ENCODE peak calls at places on chromosomes 13 and 19, in four cellular contexts. One of them, this sample, is unnamed.
A peak's percentile ranks its signal among the peaks of the same experiment; 100 is the strongest.

GRCh38 chr19:45153339-45154063 is 7.3 kb downstream of the NKPD1 start:
- DNase-seq in A549: no peak
- DNase-seq in transverse colon: peak; percentile 36
- DNase-seq in ovary: peak; percentile 78
- DNase-seq in this sample: no peak

GRCh38 chr13:21901772-21902708 is 231.2 kb downstream of the FGF9 start:
- DNase-seq in transverse colon: no peak
- DNase-seq in ovary: no peak
- DNase-seq in A549: no peak
- DNase-seq in this sample: no peak

GRCh38 chr13:87168390-87168789 is 502.8 kb upstream of the SLITRK5 start:
- DNase-seq in A549: no peak
- DNase-seq in ovary: no peak
- DNase-seq in transverse colon: no peak
- DNase-seq in this sample: no peak

GRCh38 chr19:18392417-18392816 is 5.0 kb downstream of the LRRC25 start:
- DNase-seq in transverse colon: peak; percentile 59
- DNase-seq in A549: no peak
- DNase-seq in ovary: peak; percentile 72
- DNase-seq in this sample: no peak

GRCh38 chr13:44837250-44837649 is 152.0 kb downstream of the NUFIP1 start:
- DNase-seq in transverse colon: no peak
- DNase-seq in ovary: no peak
- DNase-seq in A549: no peak
- DNase-seq in this sample: no peak

GRCh38 chr13:46124967-46125933 is 20.4 kb upstream of the CPB2 start:
- DNase-seq in A549: no peak
- DNase-seq in ovary: no peak
- DNase-seq in transverse colon: no peak
- DNase-seq in this sample: no peak

GRCh38 chr19:18713550-18714117 is 30.2 kb downstream of the CRTC1 start:
- DNase-seq in ovary: no peak
- DNase-seq in A549: no peak
- DNase-seq in transverse colon: no peak
- DNase-seq in this sample: no peak

GRCh38 chr13:80341771-80342271 is 895 bp upstream of the SPRY2 start:
- DNase-seq in transverse colon: peak; percentile 54
- DNase-seq in A549: no peak
- DNase-seq in ovary: peak; percentile 57
- DNase-seq in this sample: no peak

GRCh38 chr19:8445488-8446001 is 770 bp downstream of the HNRNPM start:
- DNase-seq in transverse colon: peak; percentile 61
- DNase-seq in A549: no peak
- DNase-seq in ovary: peak; percentile 76
- DNase-seq in this sample: no peak

GRCh38 chr19:3771906-3772450 is at the start of gene RAX2:
- DNase-seq in transverse colon: no peak
- DNase-seq in A549: no peak
- DNase-seq in ovary: no peak
- DNase-seq in this sample: no peak

GRCh38 chr19:933553-933882 is 7.7 kb downstream of the ARID3A start:
- DNase-seq in transverse colon: no peak
- DNase-seq in ovary: no peak
- DNase-seq in A549: no peak
- DNase-seq in this sample: no peak

GRCh38 chr19:10412257-10412977 is 7.9 kb upstream of the PDE4A start:
- DNase-seq in ovary: no peak
- DNase-seq in transverse colon: no peak
- DNase-seq in A549: no peak
- DNase-seq in this sample: no peak

GRCh38 chr19:34215666-34216038 is 38.7 kb upstream of the GARRE1 start:
- DNase-seq in transverse colon: no peak
- DNase-seq in A549: no peak
- DNase-seq in ovary: no peak
- DNase-seq in this sample: no peak

GRCh38 chr13:65744761-65745160 is 1485.4 kb downstream of the PCDH9 start:
- DNase-seq in ovary: no peak
- DNase-seq in transverse colon: no peak
- DNase-seq in A549: no peak
- DNase-seq in this sample: no peak

GRCh38 chr13:46553886-46554855 is 1.2 kb downstream of the LRCH1 start:
- DNase-seq in transverse colon: peak; percentile 78
- DNase-seq in A549: peak; percentile 49
- DNase-seq in ovary: peak; percentile 79
- DNase-seq in this sample: peak; percentile 83

GRCh38 chr13:58823701-58824100 is 1192.2 kb downstream of the PCDH17 start:
- DNase-seq in A549: no peak
- DNase-seq in ovary: no peak
- DNase-seq in transverse colon: no peak
- DNase-seq in this sample: no peak

GRCh38 chr19:7393459-7393858 is 44.7 kb downstream of the ARHGEF18 start:
- DNase-seq in ovary: no peak
- DNase-seq in A549: no peak
- DNase-seq in transverse colon: no peak
- DNase-seq in this sample: no peak

GRCh38 chr19:21519488-21519887 is 14.1 kb downstream of the ZNF429 start:
- DNase-seq in transverse colon: no peak
- DNase-seq in ovary: no peak
- DNase-seq in A549: no peak
- DNase-seq in this sample: no peak

GRCh38 chr13:54185785-54186184 is 1157.2 kb downstream of the OLFM4 start:
- DNase-seq in A549: no peak
- DNase-seq in ovary: no peak
- DNase-seq in transverse colon: no peak
- DNase-seq in this sample: no peak

GRCh38 chr13:51804295-51805172 is 571 bp upstream of the DHRS12 start:
- DNase-seq in ovary: no peak
- DNase-seq in transverse colon: peak; percentile 53
- DNase-seq in A549: no peak
- DNase-seq in this sample: peak; percentile 71

GRCh38 chr13:45367358-45367757 is 26.4 kb upstream of the TPT1 start:
- DNase-seq in transverse colon: peak; percentile 81
- DNase-seq in ovary: no peak
- DNase-seq in A549: peak; percentile 63
- DNase-seq in this sample: peak; percentile 76

GRCh38 chr19:41219924-41220567 is 1.0 kb downstream of the AXL start:
- DNase-seq in ovary: peak; percentile 69
- DNase-seq in transverse colon: peak; percentile 25
- DNase-seq in A549: no peak
- DNase-seq in this sample: no peak

GRCh38 chr19:658916-659839 is 3.8 kb downstream of the RNF126 start:
- DNase-seq in A549: no peak
- DNase-seq in transverse colon: peak; percentile 54
- DNase-seq in ovary: no peak
- DNase-seq in this sample: no peak

GRCh38 chr13:73857106-73857505 is 277.1 kb downstream of the KLF12 start:
- DNase-seq in A549: no peak
- DNase-seq in transverse colon: no peak
- DNase-seq in ovary: no peak
- DNase-seq in this sample: no peak

GRCh38 chr19:4868286-4868834 is 893 bp upstream of the PLIN3 start:
- DNase-seq in ovary: no peak
- DNase-seq in A549: no peak
- DNase-seq in transverse colon: no peak
- DNase-seq in this sample: no peak

GRCh38 chr19:2154587-2155075 is 3.3 kb upstream of the AP3D1 start:
- DNase-seq in transverse colon: peak; percentile 63
- DNase-seq in A549: no peak
- DNase-seq in ovary: no peak
- DNase-seq in this sample: no peak

GRCh38 chr19:49470615-49470978 is 3.4 kb upstream of the FLT3LG start:
- DNase-seq in A549: no peak
- DNase-seq in ovary: no peak
- DNase-seq in transverse colon: no peak
- DNase-seq in this sample: no peak

GRCh38 chr13:50712469-50712868 is 131.0 kb downstream of the DLEU7 start:
- DNase-seq in transverse colon: no peak
- DNase-seq in ovary: no peak
- DNase-seq in A549: no peak
- DNase-seq in this sample: no peak

GRCh38 chr13:109698779-109699178 is 87.6 kb downstream of the IRS2 start:
- DNase-seq in ovary: no peak
- DNase-seq in transverse colon: no peak
- DNase-seq in A549: no peak
- DNase-seq in this sample: no peak
- H3K27ac ChIP-seq in ovary: no peak overlapping the region
- H3K27ac ChIP-seq in transverse colon: no peak overlapping the region
- H3K27ac ChIP-seq in A549: no peak overlapping the region
- H3K27ac ChIP-seq in this sample: no peak overlapping the region

DNA sequence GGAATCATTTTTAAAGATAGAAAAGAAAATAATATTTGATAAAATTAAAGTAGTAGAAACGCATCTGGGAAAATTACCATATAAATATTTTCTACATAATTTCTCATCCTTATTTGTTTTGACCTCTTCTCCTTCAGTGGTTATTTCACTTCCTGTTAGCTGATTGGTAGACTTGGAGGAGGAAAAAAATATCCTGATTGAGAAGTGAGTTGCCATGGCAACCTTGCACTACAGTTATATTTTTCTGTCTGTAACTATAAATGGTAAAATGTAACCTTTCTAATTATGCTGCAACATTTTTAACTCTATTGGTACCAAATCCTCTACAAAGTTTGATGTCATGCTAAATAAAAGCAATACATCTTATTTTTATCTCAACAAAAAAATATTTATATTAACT is 45.2 kb downstream of the SCEL start:
- DNase-seq in A549: no peak
- DNase-seq in ovary: no peak
- DNase-seq in transverse colon: no peak
- DNase-seq in this sample: no peak
- TF ChIP-seq EP300 in A549: no peak
- TF ChIP-seq EP300 in ovary: no peak
- TF ChIP-seq EP300 in transverse colon: no peak
- TF ChIP-seq EP300 in this sample: no peak

DNA sequence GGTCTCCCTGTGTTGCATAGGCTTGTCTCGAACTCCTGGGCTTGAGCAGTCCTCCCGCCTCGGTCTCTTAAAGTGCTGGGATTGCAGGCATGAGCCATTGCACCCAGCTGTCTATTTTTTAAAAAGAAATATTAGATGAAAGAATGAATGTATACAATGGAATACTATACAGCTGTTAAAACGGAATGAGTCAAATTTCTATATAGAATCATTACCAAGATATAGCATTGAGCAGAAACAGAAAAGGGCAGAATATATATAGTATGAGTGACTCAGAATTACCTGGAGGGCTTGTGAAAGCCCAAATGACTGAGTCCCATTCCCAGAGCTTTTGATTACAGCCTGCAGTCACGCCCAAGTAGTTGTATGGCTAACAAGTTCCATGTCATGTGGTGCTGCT is 4.4 kb downstream of the DACT3 start:
- DNase-seq in A549: no peak
- DNase-seq in ovary: no peak
- DNase-seq in transverse colon: no peak
- DNase-seq in this sample: no peak
- H3K27ac ChIP-seq in A549: no peak overlapping the region
- H3K27ac ChIP-seq in ovary: no peak overlapping the region
- H3K27ac ChIP-seq in transverse colon: peak overlapping the region; percentile 25
- H3K27ac ChIP-seq in this sample: no peak overlapping the region

GRCh38 chr19:16586477-16586871 is 14.3 kb upstream of the SLC35E1 start:
- DNase-seq in A549: no peak
- DNase-seq in ovary: no peak
- DNase-seq in transverse colon: no peak
- DNase-seq in this sample: no peak

GRCh38 chr19:16588824-16589577 is 16.8 kb upstream of the SLC35E1 start:
- DNase-seq in A549: no peak
- DNase-seq in transverse colon: no peak
- DNase-seq in ovary: no peak
- DNase-seq in this sample: no peak

GRCh38 chr19:16587031-16588023 is 15.1 kb upstream of the SLC35E1 start:
- DNase-seq in ovary: no peak
- DNase-seq in A549: no peak
- DNase-seq in transverse colon: peak; percentile 66
- DNase-seq in this sample: no peak

GRCh38 chr19:16589917-16590316 is 17.7 kb upstream of the SLC35E1 start:
- DNase-seq in A549: no peak
- DNase-seq in ovary: no peak
- DNase-seq in transverse colon: no peak
- DNase-seq in this sample: no peak

DNA sequence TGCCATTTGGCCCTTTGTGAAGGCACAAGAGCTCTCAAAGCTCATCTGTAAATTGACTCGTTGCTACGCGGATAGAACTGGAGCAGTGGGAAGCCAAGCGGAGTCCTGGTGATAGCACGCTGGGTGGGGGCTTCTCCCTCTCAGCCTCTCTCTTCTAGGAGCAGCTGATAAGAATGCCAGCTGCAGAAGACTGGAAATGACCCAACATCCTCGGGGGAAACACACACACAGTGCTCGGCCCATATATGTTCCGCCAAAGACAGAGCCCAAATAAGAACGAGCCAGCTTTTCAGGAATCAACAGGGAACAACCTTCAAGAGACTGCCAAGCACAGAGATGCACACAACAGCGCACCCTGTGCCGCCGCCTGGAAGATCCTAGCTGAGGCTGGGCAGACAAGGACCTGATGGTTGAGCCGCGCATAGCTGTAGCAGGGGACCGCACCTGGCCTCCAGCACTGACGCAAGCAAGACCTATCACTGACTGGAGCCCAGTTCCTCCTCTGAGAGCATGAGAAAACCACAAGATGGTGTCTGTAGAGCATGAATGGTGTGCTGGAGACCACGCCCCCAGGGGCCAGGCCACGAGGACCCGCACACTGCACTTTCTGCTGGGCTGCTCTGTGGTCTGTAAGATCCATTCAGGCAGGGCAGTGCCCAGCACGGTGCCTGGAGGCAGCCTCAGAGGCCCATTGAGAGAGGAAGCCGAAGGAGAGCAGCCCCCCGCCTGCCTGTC is 16.0 kb upstream of the SLC35E1 start:
- DNase-seq in transverse colon: peak; percentile 79
- DNase-seq in A549: no peak
- DNase-seq in ovary: peak; percentile 60
- DNase-seq in this sample: peak; percentile 64
- TF ChIP-seq EP300 in transverse colon: no peak
- TF ChIP-seq EP300 in A549: no peak
- TF ChIP-seq EP300 in ovary: no peak
- TF ChIP-seq EP300 in this sample: no peak

GRCh38 chr19:29404951-29405727 is 120.7 kb upstream of the VSTM2B start:
- DNase-seq in A549: no peak
- DNase-seq in transverse colon: peak; percentile 9
- DNase-seq in ovary: peak; percentile 67
- DNase-seq in this sample: no peak
- H3K27ac ChIP-seq in A549: no peak overlapping the region
- H3K27ac ChIP-seq in transverse colon: no peak overlapping the region
- H3K27ac ChIP-seq in ovary: peak overlapping the region; percentile 66
- H3K27ac ChIP-seq in this sample: no peak overlapping the region